ENCODE peak calls at places on chromosomes 13 and 19, in nine cellular contexts. D, V, S, L, E, B, A, P and J are unnamed samples.

GRCh38 chr13:45989607-45990006 is 62.9 kb downstream of the ZC3H13 start:
- DNase-seq in D (no peak), V (peak), S (no peak), L (peak), E (peak), B (no peak), A (peak), P (no peak), J (peak)

GRCh38 chr19:50514346-50515167 is 844 bp upstream of the ASPDH start:
- DNase-seq in D (no peak), V (no peak), S (peak), L (no peak), E (no peak), B (no peak), A (no peak), P (peak), J (no peak)

GRCh38 chr13:112903606-112904195 is 65.3 kb upstream of the MCF2L start:
- DNase-seq in D (no peak), V (no peak), S (no peak), L (no peak), E (no peak), B (no peak), A (no peak), P (peak), J (no peak)

GRCh38 chr19:48283908-48284307 is 14.0 kb downstream of the ZNF114 start:
- DNase-seq in D (no peak), V (no peak), S (no peak), L (peak), E (peak), B (no peak), A (peak), P (no peak), J (no peak)

GRCh38 chr13:30047154-30047874 is 196.9 kb upstream of the UBL3 start:
- DNase-seq in D (no peak), V (no peak), S (no peak), L (no peak), E (no peak), B (no peak), A (no peak), P (no peak), J (no peak)

GRCh38 chr19:5183616-5184015 is 157.0 kb downstream of the PTPRS start:
- DNase-seq in D (no peak), V (peak), S (no peak), L (no peak), E (no peak), B (no peak), A (no peak), P (no peak), J (peak)

GRCh38 chr13:99657848-99658265 is 156.6 kb downstream of the TM9SF2 start:
- DNase-seq in D (no peak), V (no peak), S (no peak), L (peak), E (peak), B (peak), A (no peak), P (peak), J (no peak)

GRCh38 chr13:101127741-101128353 is 288.5 kb downstream of the NALCN start:
- DNase-seq in D (no peak), V (peak), S (no peak), L (peak), E (peak), B (no peak), A (no peak), P (peak), J (peak)

DNA sequence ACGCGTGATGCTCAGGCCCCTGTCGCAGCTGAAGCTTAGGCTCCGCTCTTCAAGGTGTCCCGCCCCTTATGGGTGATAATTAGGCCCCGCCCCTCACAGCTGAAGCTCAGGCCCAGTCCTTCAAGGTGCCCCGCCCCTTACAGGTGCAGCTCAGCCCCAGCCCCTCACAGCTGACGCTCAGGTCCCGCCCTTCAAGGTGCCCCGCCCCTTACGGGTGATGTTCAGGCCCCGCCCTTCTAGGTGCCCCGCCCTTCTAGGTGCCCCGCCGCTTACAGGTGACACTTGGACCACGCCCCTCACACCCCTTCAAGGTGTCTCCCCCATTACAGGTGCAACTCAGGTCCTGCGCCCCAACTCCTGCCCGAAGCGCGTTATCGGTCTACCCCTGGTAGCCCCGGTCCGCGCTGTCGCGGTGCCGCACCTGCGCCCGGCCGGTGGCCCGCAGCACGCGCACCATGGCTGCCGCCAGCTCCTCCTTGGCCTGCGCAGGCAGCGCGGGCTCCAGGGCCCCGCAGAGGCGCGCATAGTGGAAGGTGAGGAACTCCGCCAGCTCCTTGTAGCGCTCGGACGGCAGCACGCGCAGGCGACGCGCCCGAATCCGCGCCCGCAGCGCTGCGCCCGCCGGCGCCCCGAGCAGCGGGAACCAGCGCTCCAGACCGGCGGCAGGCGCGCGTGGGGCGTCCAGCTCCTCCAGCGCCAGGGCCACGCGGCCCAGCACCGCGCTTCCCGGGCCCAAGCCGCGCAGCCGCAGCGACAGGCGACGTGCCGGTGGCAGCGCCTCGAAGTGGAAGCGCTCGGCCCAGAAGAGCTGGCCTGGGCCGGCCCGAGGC is 7.3 kb downstream of the RASAL3 start:
- DNase-seq in D (no peak), V (peak), S (no peak), L (no peak), E (no peak), B (peak), A (no peak), P (peak), J (peak)
- H3K4me3 ChIP-seq in D (no peak), V (peak), S (no peak), L (no peak), E (no peak), B (no peak), A (no peak), P (no peak), J (no peak)

DNA sequence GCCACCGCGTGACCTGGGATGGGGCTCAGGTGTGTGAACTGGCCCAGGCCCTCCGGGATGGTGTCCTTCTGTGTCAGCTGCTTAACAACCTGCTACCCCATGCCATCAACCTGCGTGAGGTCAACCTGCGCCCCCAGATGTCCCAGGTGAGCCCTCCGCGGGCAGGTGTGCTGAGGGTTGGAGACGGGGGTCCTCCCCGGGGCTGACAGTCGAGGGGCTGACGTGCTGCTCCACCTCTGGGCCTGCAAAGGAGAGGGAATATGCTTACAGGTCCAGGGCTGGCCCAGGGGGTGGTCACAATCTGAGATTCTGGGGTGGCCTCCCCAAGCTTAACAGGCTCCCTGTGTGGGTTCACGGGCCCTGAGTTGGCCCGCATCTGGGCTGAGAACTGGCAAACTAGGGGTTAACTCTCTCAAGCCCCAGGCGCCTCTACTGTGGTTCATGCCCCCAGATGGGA is 386 bp downstream of the VAV1 start:
- DNase-seq in D (no peak), V (no peak), S (no peak), L (no peak), E (no peak), B (no peak), A (no peak), P (no peak), J (no peak)
- H3K4me3 ChIP-seq in D (peak), V (no peak), S (no peak), L (no peak), E (no peak), B (peak), A (no peak), P (no peak), J (no peak)

GRCh38 chr13:98647121-98647520 is 70.2 kb upstream of the STK24 start:
- DNase-seq in D (no peak), V (no peak), S (no peak), L (no peak), E (no peak), B (no peak), A (no peak), P (no peak), J (no peak)
- H3K4me3 ChIP-seq in D (no peak), V (no peak), S (no peak), L (no peak), E (no peak), B (no peak), A (no peak), P (no peak), J (no peak)

GRCh38 chr19:1265611-1266115 is 3.5 kb upstream of the CIRBP start:
- DNase-seq in D (peak), V (no peak), S (peak), L (peak), E (peak), B (peak), A (no peak), P (peak), J (peak)
- H3K4me3 ChIP-seq in D (peak), V (peak), S (no peak), L (peak), E (peak), B (peak), A (peak), P (no peak), J (peak)

DNA sequence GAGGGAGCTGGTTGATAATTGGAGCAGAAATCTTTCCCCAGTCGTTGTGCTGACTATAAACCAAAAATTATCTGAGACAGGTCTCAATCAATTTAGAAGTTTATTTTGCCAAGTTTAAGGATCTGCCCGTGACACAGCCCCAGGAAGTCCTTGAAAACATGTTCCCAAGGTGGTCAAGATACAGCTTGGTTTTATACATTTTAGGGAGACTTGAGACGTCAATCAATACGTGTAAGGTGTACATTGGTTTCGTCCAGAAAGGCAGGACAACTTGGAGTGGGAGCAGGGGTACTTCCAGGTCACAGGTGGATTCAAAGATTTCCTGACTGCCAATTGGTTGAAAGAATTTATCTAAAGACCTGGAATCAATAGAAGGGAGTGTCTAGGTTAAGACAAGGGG is 17.6 kb downstream of the CFAP97D2 start:
- DNase-seq in D (no peak), V (no peak), S (no peak), L (no peak), E (no peak), B (no peak), A (no peak), P (peak), J (no peak)
- H3K4me3 ChIP-seq in D (no peak), V (no peak), S (no peak), L (no peak), E (no peak), B (no peak), A (no peak), P (peak), J (no peak)

GRCh38 chr19:11359421-11359820 is 4.2 kb downstream of the PLPPR2 start:
- DNase-seq in D (no peak), V (no peak), S (no peak), L (no peak), E (no peak), B (no peak), A (no peak), P (no peak), J (peak)

GRCh38 chr19:11356676-11357550 is 1.7 kb downstream of the PLPPR2 start:
- DNase-seq in D (no peak), V (no peak), S (no peak), L (no peak), E (no peak), B (no peak), A (no peak), P (no peak), J (no peak)

GRCh38 chr19:11356074-11356397 is 804 bp downstream of the PLPPR2 start:
- DNase-seq in D (no peak), V (no peak), S (no peak), L (no peak), E (no peak), B (no peak), A (no peak), P (no peak), J (no peak)

GRCh38 chr19:11361037-11361770 is 6.0 kb downstream of the PLPPR2 start:
- DNase-seq in D (no peak), V (peak), S (no peak), L (no peak), E (no peak), B (peak), A (no peak), P (peak), J (peak)

DNA sequence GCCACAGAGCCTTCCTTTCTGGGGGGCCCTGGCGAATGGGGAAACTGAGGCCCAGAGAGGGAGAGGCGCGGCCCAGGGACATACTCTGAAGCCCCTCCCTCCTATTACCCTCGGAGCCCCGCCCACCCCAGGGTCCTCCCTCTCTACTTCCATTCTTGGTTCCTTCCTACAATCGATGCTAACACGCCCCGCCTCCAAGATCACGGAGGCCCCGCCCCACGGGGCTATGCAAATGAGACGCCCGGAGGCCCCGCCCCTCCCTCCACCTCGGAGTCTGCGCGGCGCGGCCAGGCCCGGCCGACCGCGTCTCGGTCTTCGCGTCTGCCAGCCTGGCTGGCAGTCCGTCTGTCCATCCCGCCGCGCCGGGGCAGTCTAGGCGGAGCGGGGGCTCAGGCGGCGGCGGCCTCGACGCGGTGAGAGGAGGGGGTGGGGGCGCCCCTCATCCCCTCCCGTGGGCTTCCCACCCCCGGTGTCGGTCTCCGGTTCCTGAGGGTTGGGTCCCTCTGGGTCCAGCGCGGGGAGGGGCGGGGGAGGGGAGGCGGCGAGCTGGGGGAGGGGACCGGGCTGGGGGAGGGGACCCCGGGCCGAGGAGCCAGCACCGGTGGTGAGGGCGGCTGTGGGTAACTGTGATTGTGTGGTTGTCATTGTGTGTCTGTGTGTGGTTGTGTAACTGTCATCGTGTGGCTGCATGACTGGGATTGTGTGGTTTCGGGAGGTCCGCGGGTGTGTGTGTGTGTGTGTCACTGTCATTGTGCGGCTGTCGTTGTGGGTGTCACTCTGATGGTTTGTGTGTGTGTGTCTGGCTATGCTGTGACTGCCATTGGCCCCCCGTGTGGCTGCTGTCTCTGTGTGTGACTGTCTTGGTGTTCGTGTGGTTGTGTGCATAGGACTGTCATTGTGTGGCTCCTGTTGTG is at the start of gene PLPPR2:
- DNase-seq in D (peak), V (peak), S (peak), L (peak), E (peak), B (peak), A (no peak), P (peak), J (peak)
- H3K4me3 ChIP-seq in D (peak), V (peak), S (peak), L (peak), E (peak), B (peak), A (peak), P (peak), J (peak)